ENCODE peak calls at places on chromosomes 13 and 19, in nine cellular contexts. N is stimulated activated CD4-positive, alpha-beta T cell treated with anti-CD3 and anti-CD28 coated beads, Interleukin-4, amount 100 ng/mL, for 24 hours; X is GOT3; J is frontal cortex; K is A549; I is stimulated activated CD8-positive, alpha-beta memory T cell treated with anti-CD3 and anti-CD28 coated beads, Interleukin-7, amount 100 ng/mL, for 1 hour; F is NCI-H460; V is breast epithelium; R is Kasumi-1. Q is an unnamed sample.

GRCh38 chr19:1265611-1266115 is 3.5 kb upstream of the CIRBP start:
- DNase-seq in N (peak), X (peak), J (no peak), K (peak), I (no peak), F (no peak), V (no peak), R (no peak), Q (no peak)

GRCh38 chr19:35318679-35319448 is 10.1 kb upstream of the CD22 start:
- DNase-seq in N (no peak), X (peak), J (peak), K (peak), I (no peak), F (peak), V (peak), R (no peak), Q (no peak)

GRCh38 chr19:4322942-4323665 is 15.5 kb downstream of the STAP2 start:
- DNase-seq in N (no peak), X (no peak), J (no peak), K (peak), I (no peak), F (no peak), V (no peak), R (no peak), Q (no peak)

GRCh38 chr19:19276386-19276785 is 3.3 kb upstream of the TM6SF2 start:
- DNase-seq in N (no peak), X (no peak), J (no peak), K (no peak), I (no peak), F (no peak), V (no peak), R (no peak), Q (peak)

GRCh38 chr19:8580710-8581281 is 3.6 kb upstream of the MYO1F start:
- DNase-seq in N (peak), X (no peak), J (peak), K (peak), I (peak), F (peak), V (peak), R (peak), Q (peak)

GRCh38 chr13:51453959-51454703 is 1.3 kb upstream of the INTS6 start:
- DNase-seq in N (peak), X (no peak), J (peak), K (peak), I (no peak), F (no peak), V (no peak), R (peak), Q (no peak)

GRCh38 chr13:60311527-60311926 is 85.5 kb upstream of the TDRD3 start:
- DNase-seq in N (no peak), X (no peak), J (no peak), K (no peak), I (no peak), F (no peak), V (no peak), R (no peak), Q (no peak)

GRCh38 chr13:20400774-20401173 is 124.9 kb downstream of the CRYL1 start:
- DNase-seq in N (no peak), X (no peak), J (no peak), K (no peak), I (no peak), F (no peak), V (no peak), R (no peak), Q (no peak)

GRCh38 chr19:17488593-17489391 is 18.5 kb downstream of the SLC27A1 start:
- DNase-seq in N (peak), X (no peak), J (no peak), K (peak), I (peak), F (peak), V (peak), R (peak), Q (no peak)

GRCh38 chr13:112506046-112506445 is 81.9 kb downstream of the TUBGCP3 start:
- DNase-seq in N (no peak), X (no peak), J (no peak), K (no peak), I (no peak), F (no peak), V (no peak), R (no peak), Q (no peak)

Q was measured in 8988T.